ENCODE peak calls at places on chromosomes 5 and 9, in eight cellular contexts. X, S, N, F, W, Q, A and I are unnamed samples. For H3K36me3, the result is how much of the 10 kb centered on the place peaks cover.

GRCh38 chr9:35920004-35920658 is 10.8 kb downstream of the SPAAR start:
- DNase-seq in X (no peak), S (no peak), N (no peak), F (no peak), W (no peak), Q (peak), A (no peak), I (no peak)

GRCh38 chr9:134502261-134503211 is 139.1 kb upstream of the COL5A1 start:
- DNase-seq in X (no peak), S (peak), N (peak), F (no peak), W (peak), Q (peak), A (peak), I (no peak)

GRCh38 chr9:23774266-23774665 is 51.8 kb downstream of the ELAVL2 start:
- DNase-seq in X (no peak), S (no peak), N (no peak), F (no peak), W (no peak), Q (no peak), A (peak), I (no peak)

GRCh38 chr9:3401556-3401955 is 124.2 kb downstream of the RFX3 start:
- DNase-seq in X (peak), S (no peak), N (no peak), F (no peak), W (peak), Q (no peak), A (no peak), I (no peak)

GRCh38 chr9:131727184-131727785 is 12.6 kb downstream of the RAPGEF1 start:
- DNase-seq in X (no peak), S (peak), N (peak), F (no peak), W (peak), Q (no peak), A (peak), I (no peak)

GRCh38 chr5:116751684-116752083 is 177.1 kb upstream of the SEMA6A start:
- DNase-seq in X (no peak), S (no peak), N (no peak), F (no peak), W (no peak), Q (no peak), A (no peak), I (no peak)

GRCh38 chr5:169083394-169084018 is 217.4 kb downstream of the SLIT3 start:
- DNase-seq in X (no peak), S (no peak), N (no peak), F (no peak), W (no peak), Q (no peak), A (no peak), I (no peak)

GRCh38 chr5:76607353-76607871 is 15.8 kb downstream of the F2RL2 start:
- DNase-seq in X (peak), S (no peak), N (no peak), F (no peak), W (no peak), Q (no peak), A (peak), I (no peak)

GRCh38 chr5:58543723-58544122 is 39.2 kb upstream of the RAB3C start:
- DNase-seq in X (no peak), S (no peak), N (no peak), F (no peak), W (peak), Q (no peak), A (no peak), I (no peak)

GRCh38 chr5:42168091-42168670 is 243.1 kb downstream of the FBXO4 start:
- DNase-seq in X (no peak), S (no peak), N (no peak), F (no peak), W (peak), Q (no peak), A (no peak), I (no peak)

GRCh38 chr5:93884254-93884653 is 142.9 kb upstream of the POU5F2 start:
- DNase-seq in X (no peak), S (no peak), N (no peak), F (no peak), W (no peak), Q (no peak), A (no peak), I (no peak)

GRCh38 chr5:75335952-75336624 is 932 bp upstream of the HMGCR start:
- DNase-seq in X (peak), S (peak), N (no peak), F (no peak), W (peak), Q (peak), A (peak), I (no peak)

GRCh38 chr5:91243286-91243685 is 139.8 kb downstream of the ARRDC3 start:
- DNase-seq in X (no peak), S (no peak), N (no peak), F (no peak), W (no peak), Q (no peak), A (no peak), I (no peak)

GRCh38 chr5:7904170-7904569 is 35.2 kb downstream of the MTRR start:
- DNase-seq in X (no peak), S (no peak), N (no peak), F (no peak), W (peak), Q (no peak), A (peak), I (no peak)

GRCh38 chr9:137761793-137762192 is 115.8 kb upstream of the CACNA1B start:
- DNase-seq in X (no peak), S (no peak), N (no peak), F (no peak), W (no peak), Q (no peak), A (no peak), I (no peak)

GRCh38 chr9:98887918-98888510 is 55.7 kb upstream of the COL15A1 start:
- DNase-seq in X (no peak), S (no peak), N (no peak), F (no peak), W (peak), Q (no peak), A (no peak), I (no peak)

GRCh38 chr5:138927979-138928378 is 52.8 kb upstream of the LRRTM2 start:
- DNase-seq in X (no peak), S (no peak), N (peak), F (no peak), W (no peak), Q (peak), A (no peak), I (no peak)

GRCh38 chr5:2738700-2739359 is 12.6 kb downstream of the IRX2 start:
- DNase-seq in X (no peak), S (no peak), N (no peak), F (no peak), W (no peak), Q (no peak), A (no peak), I (no peak)

GRCh38 chr5:74510476-74510875 is 130.1 kb downstream of the ENC1 start:
- DNase-seq in X (no peak), S (no peak), N (no peak), F (no peak), W (no peak), Q (no peak), A (peak), I (no peak)

GRCh38 chr9:130985606-130986162 is 23.3 kb upstream of the LAMC3 start:
- DNase-seq in X (no peak), S (no peak), N (no peak), F (no peak), W (no peak), Q (no peak), A (no peak), I (no peak)

GRCh38 chr9:125759812-125760134 is 12.6 kb downstream of the PBX3 start:
- DNase-seq in X (no peak), S (no peak), N (no peak), F (no peak), W (no peak), Q (no peak), A (peak), I (no peak)

GRCh38 chr5:43027054-43027785 is 12.9 kb downstream of the ANXA2R start:
- DNase-seq in X (no peak), S (no peak), N (no peak), F (no peak), W (no peak), Q (no peak), A (no peak), I (no peak)

GRCh38 chr9:133130721-133131244 is 9.7 kb upstream of the RALGDS start:
- DNase-seq in X (no peak), S (no peak), N (peak), F (no peak), W (no peak), Q (no peak), A (no peak), I (no peak)

GRCh38 chr5:131198625-131199024 is 27.9 kb downstream of the LYRM7 start:
- DNase-seq in X (no peak), S (no peak), N (no peak), F (no peak), W (no peak), Q (no peak), A (peak), I (no peak)

GRCh38 chr5:15929616-15930303 is 249.8 kb downstream of the MARCHF11 start:
- DNase-seq in X (no peak), S (no peak), N (no peak), F (no peak), W (no peak), Q (no peak), A (peak), I (no peak)

GRCh38 chr5:176629853-176630680 is at the start of the genes EIF4E1B and SNCB:
- DNase-seq in X (peak), S (no peak), N (peak), F (no peak), W (peak), Q (no peak), A (peak), I (no peak)

GRCh38 chr5:17223375-17224185 is 6.1 kb downstream of the BASP1 start:
- DNase-seq in X (peak), S (no peak), N (no peak), F (no peak), W (no peak), Q (no peak), A (peak), I (no peak)

GRCh38 chr5:58366461-58366860 is 93.4 kb downstream of the PLK2 start:
- DNase-seq in X (no peak), S (peak), N (no peak), F (no peak), W (no peak), Q (no peak), A (peak), I (no peak)

GRCh38 chr9:134626576-134627416 is 14.8 kb upstream of the COL5A1 start:
- DNase-seq in X (no peak), S (peak), N (no peak), F (peak), W (no peak), Q (no peak), A (peak), I (no peak)

GRCh38 chr5:1161108-1161831 is 40.1 kb upstream of the SLC6A19 start:
- DNase-seq in X (no peak), S (no peak), N (no peak), F (no peak), W (peak), Q (peak), A (no peak), I (no peak)

GRCh38 chr9:121926417-121926816 is 166.7 kb downstream of the TTLL11 start:
- DNase-seq in X (no peak), S (no peak), N (no peak), F (no peak), W (no peak), Q (no peak), A (no peak), I (no peak)

GRCh38 chr9:87336914-87337333 is 160.7 kb upstream of the DAPK1 start:
- DNase-seq in X (peak), S (no peak), N (no peak), F (no peak), W (peak), Q (peak), A (peak), I (no peak)

GRCh38 chr9:96457266-96457665 is 7.3 kb downstream of the HABP4 start:
- DNase-seq in X (no peak), S (no peak), N (no peak), F (no peak), W (no peak), Q (no peak), A (no peak), I (no peak)

GRCh38 chr5:4359847-4360246 is 764.2 kb downstream of the IRX1 start:
- DNase-seq in X (no peak), S (no peak), N (no peak), F (no peak), W (no peak), Q (no peak), A (no peak), I (no peak)

GRCh38 chr5:16017720-16018119 is 161.9 kb downstream of the MARCHF11 start:
- DNase-seq in X (no peak), S (no peak), N (no peak), F (no peak), W (no peak), Q (no peak), A (no peak), I (no peak)

GRCh38 chr5:32916648-32917047 is 205.5 kb downstream of the NPR3 start:
- DNase-seq in X (no peak), S (no peak), N (no peak), F (no peak), W (peak), Q (no peak), A (peak), I (no peak)

GRCh38 chr9:37262410-37262809 is 142.0 kb downstream of the ZCCHC7 start:
- DNase-seq in X (no peak), S (no peak), N (no peak), F (no peak), W (peak), Q (no peak), A (peak), I (no peak)

GRCh38 chr5:43642428-43642827 is 39.4 kb downstream of the NNT start:
- DNase-seq in X (no peak), S (no peak), N (peak), F (no peak), W (no peak), Q (no peak), A (peak), I (no peak)

GRCh38 chr9:130927995-130928900 is 10.8 kb downstream of the FIBCD1 start:
- DNase-seq in X (no peak), S (peak), N (peak), F (no peak), W (peak), Q (peak), A (peak), I (no peak)

GRCh38 chr5:133990396-133990795 is 14.4 kb downstream of the VDAC1 start:
- DNase-seq in X (no peak), S (no peak), N (no peak), F (no peak), W (no peak), Q (no peak), A (no peak), I (no peak)
- H3K36me3 ChIP-seq in X (under half), S (half or more), N (under half), F (under half), W (under half), Q (under half), A (half or more), I (half or more)

GRCh38 chr9:28762167-28762566 is 1188.9 kb upstream of the C9orf72 start:
- DNase-seq in X (no peak), S (no peak), N (no peak), F (no peak), W (no peak), Q (no peak), A (no peak), I (no peak)
- H3K4me3 ChIP-seq in X (no peak), S (no peak), N (no peak), F (no peak), W (no peak), Q (no peak), A (no peak), I (no peak)

GRCh38 chr5:9833871-9834270 is 203.7 kb upstream of the TAS2R1 start:
- DNase-seq in X (no peak), S (no peak), N (no peak), F (no peak), W (no peak), Q (no peak), A (no peak), I (no peak)
- H3K36me3 ChIP-seq in X (under half), S (under half), N (under half), F (under half), W (under half), Q (under half), A (under half), I (under half)

GRCh38 chr5:172415615-172416275 is 38.6 kb downstream of the SH3PXD2B start:
- DNase-seq in X (no peak), S (no peak), N (no peak), F (no peak), W (no peak), Q (no peak), A (no peak), I (no peak)

GRCh38 chr5:172418847-172419810 is 35.2 kb downstream of the SH3PXD2B start:
- DNase-seq in X (no peak), S (no peak), N (peak), F (peak), W (peak), Q (no peak), A (no peak), I (no peak)

GRCh38 chr5:172420215-172420934 is 34.0 kb downstream of the SH3PXD2B start:
- DNase-seq in X (no peak), S (peak), N (peak), F (peak), W (peak), Q (peak), A (peak), I (peak)

GRCh38 chr5:172417130-172417802 is 37.1 kb downstream of the SH3PXD2B start:
- DNase-seq in X (no peak), S (no peak), N (no peak), F (no peak), W (no peak), Q (no peak), A (no peak), I (no peak)

GRCh38 chr5:172417983-172418630 is 36.2 kb downstream of the SH3PXD2B start:
- DNase-seq in X (no peak), S (peak), N (peak), F (peak), W (peak), Q (peak), A (peak), I (peak)
- H3K4me3 ChIP-seq in X (no peak), S (no peak), N (no peak), F (no peak), W (no peak), Q (no peak), A (peak), I (no peak)

GRCh38 chr5:40499514-40500273 is 180.0 kb upstream of the PTGER4 start:
- DNase-seq in X (no peak), S (no peak), N (no peak), F (no peak), W (no peak), Q (no peak), A (no peak), I (no peak)
- H3K36me3 ChIP-seq in X (under half), S (under half), N (under half), F (under half), W (under half), Q (under half), A (under half), I (under half)